ENCODE peak calls at places on chromosomes 2 and 18, in eight cellular contexts. I, A, O, U, Z, X, N and V are unnamed samples.

GRCh38 chr2:140356697-140357096 is 1576.5 kb upstream of the NXPH2 start:
- DNase-seq in U (no peak), A (no peak), N (no peak), X (no peak), O (no peak), I (no peak), Z (no peak), V (no peak)

GRCh38 chr2:69578201-69578555 is 65.4 kb downstream of the AAK1 start:
- DNase-seq in Z (no peak), A (no peak), X (no peak), I (no peak), O (no peak), U (no peak), N (peak), V (no peak)

GRCh38 chr2:61493523-61493942 is 22.6 kb upstream of the USP34 start:
- DNase-seq in U (no peak), O (no peak), I (no peak), A (no peak), X (no peak), Z (no peak), N (no peak), V (no peak)

GRCh38 chr2:226131299-226131784 is 668.3 kb downstream of the IRS1 start:
- DNase-seq in Z (no peak), I (no peak), U (no peak), O (no peak), A (no peak), X (no peak), N (peak), V (no peak)

GRCh38 chr2:10741139-10741538 is 19.7 kb downstream of the ATP6V1C2 start:
- DNase-seq in X (no peak), U (no peak), Z (no peak), O (no peak), A (no peak), N (no peak), I (no peak), V (no peak)

GRCh38 chr2:105376010-105376409 is 22.8 kb downstream of the FHL2 start:
- DNase-seq in N (peak), I (no peak), A (no peak), Z (no peak), U (no peak), O (no peak), X (no peak), V (no peak)

GRCh38 chr2:181876614-181877063 is 14.9 kb upstream of the ITPRID2 start:
- DNase-seq in O (no peak), A (no peak), I (peak), N (no peak), U (peak), Z (no peak), X (no peak), V (no peak)

GRCh38 chr2:19073522-19073921 is 284.9 kb downstream of the OSR1 start:
- DNase-seq in U (peak), O (no peak), Z (peak), X (no peak), I (no peak), A (no peak), N (peak), V (no peak)

GRCh38 chr2:147860009-147860408 is 15.2 kb downstream of the ACVR2A start:
- DNase-seq in O (no peak), I (no peak), X (no peak), Z (no peak), U (no peak), N (no peak), A (no peak), V (no peak)

GRCh38 chr2:112216158-112216557 is 38.7 kb downstream of the ZC3H8 start:
- DNase-seq in Z (no peak), A (no peak), I (peak), N (no peak), X (no peak), O (no peak), U (no peak), V (no peak)

GRCh38 chr18:74353169-74353775 is 37.6 kb downstream of the C18orf63 start:
- DNase-seq in X (peak), O (peak), U (peak), N (peak), A (peak), I (peak), Z (no peak), V (peak)

GRCh38 chr2:233336541-233336940 is 17.8 kb upstream of the DGKD start:
- DNase-seq in U (no peak), Z (no peak), N (no peak), O (no peak), I (no peak), A (no peak), X (no peak), V (no peak)

GRCh38 chr18:35176925-35177324 is 63.9 kb upstream of the ZNF397 start:
- DNase-seq in O (no peak), A (no peak), X (no peak), N (no peak), U (no peak), Z (no peak), I (no peak), V (no peak)

GRCh38 chr18:35174093-35174731 is 66.6 kb upstream of the ZNF397 start:
- DNase-seq in A (no peak), I (peak), O (no peak), U (no peak), Z (no peak), N (no peak), X (no peak), V (no peak)

GRCh38 chr18:35172009-35172408 is 68.8 kb upstream of the ZNF397 start:
- DNase-seq in Z (no peak), X (no peak), O (no peak), A (no peak), I (no peak), U (no peak), N (no peak), V (no peak)

GRCh38 chr18:35172451-35173035 is 68.3 kb upstream of the ZNF397 start:
- DNase-seq in U (no peak), I (no peak), A (no peak), Z (no peak), N (no peak), O (no peak), X (no peak), V (no peak)

DNA sequence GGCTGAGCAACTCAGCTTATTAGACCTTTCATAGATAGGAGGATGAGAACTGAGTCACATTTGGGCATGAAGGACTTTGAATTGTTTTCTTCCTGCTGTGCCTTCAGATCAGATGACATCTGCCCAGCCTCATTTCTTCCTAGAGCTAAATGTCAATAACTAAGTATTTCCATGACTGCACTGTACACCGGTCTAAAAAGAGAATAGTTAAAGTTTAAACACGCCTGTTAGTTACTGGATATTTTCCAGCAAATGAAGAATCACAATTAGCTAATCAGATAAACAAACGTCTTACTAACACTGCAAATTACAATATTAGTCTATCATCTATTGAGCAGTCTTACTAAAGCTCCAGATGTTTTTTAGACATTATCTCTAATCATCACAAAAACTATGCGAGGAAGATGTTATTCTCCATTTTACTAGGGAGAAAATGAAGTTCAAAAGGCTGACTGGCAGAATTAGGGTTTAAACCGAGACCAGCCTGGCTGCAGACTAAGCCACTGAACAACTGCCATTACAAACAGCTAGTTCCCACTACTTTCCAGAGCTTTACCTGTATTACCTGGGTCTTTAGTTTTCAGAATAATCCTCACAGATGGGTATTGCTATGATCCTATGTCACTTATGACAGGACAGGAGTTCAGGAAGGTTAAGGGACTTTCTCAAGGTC is 69.4 kb upstream of the ZNF397 start:
- DNase-seq in O (no peak), A (no peak), X (no peak), U (peak), I (no peak), N (no peak), Z (no peak), V (no peak)
- H3K27ac ChIP-seq in O (no peak), A (peak), X (no peak), U (peak), I (no peak), N (no peak), Z (no peak), V (no peak)

GRCh38 chr2:151292546-151292945 is 3.1 kb upstream of the NMI start:
- DNase-seq in U (no peak), X (no peak), O (no peak), I (no peak), N (no peak), A (no peak), Z (no peak), V (no peak)

GRCh38 chr2:151299940-151300539 is 10.6 kb upstream of the NMI start:
- DNase-seq in A (no peak), I (no peak), Z (no peak), N (no peak), O (no peak), X (no peak), U (no peak), V (no peak)

GRCh38 chr2:151302879-151303278 is 13.4 kb upstream of the NMI start:
- DNase-seq in I (peak), X (no peak), Z (no peak), U (peak), A (no peak), N (no peak), O (no peak), V (no peak)

GRCh38 chr2:151302286-151302878 is 12.9 kb upstream of the NMI start:
- DNase-seq in N (no peak), U (no peak), O (no peak), A (no peak), I (no peak), Z (no peak), X (no peak), V (no peak)

GRCh38 chr2:151297882-151298281 is 8.4 kb upstream of the NMI start:
- DNase-seq in O (no peak), A (no peak), X (no peak), U (no peak), I (no peak), N (no peak), Z (no peak), V (no peak)
- H3K27ac ChIP-seq in O (no peak), A (no peak), X (no peak), U (no peak), I (no peak), N (no peak), Z (peak), V (no peak)

GRCh38 chr2:240995041-240995960 is 3.1 kb upstream of the SNED1 start:
- DNase-seq in O (no peak), A (no peak), X (no peak), I (no peak), N (no peak), Z (no peak), U (no peak), V (peak)
- H3K27ac ChIP-seq in O (no peak), A (no peak), X (no peak), I (no peak), N (peak), Z (peak), U (no peak), V (peak)

GRCh38 chr2:169822785-169823392 is 1.8 kb downstream of the METTL5 start:
- DNase-seq in I (peak), A (no peak), U (no peak), X (no peak), O (no peak), N (no peak), Z (no peak), V (no peak)
- H3K27ac ChIP-seq in I (peak), A (no peak), U (no peak), X (no peak), O (no peak), N (peak), Z (no peak), V (peak)

GRCh38 chr2:66702251-66702745 is 267.4 kb downstream of the MEIS1 start:
- DNase-seq in X (no peak), O (no peak), U (peak), I (no peak), Z (no peak), A (no peak), N (no peak), V (no peak)
- H3K27ac ChIP-seq in X (no peak), O (no peak), U (peak), I (no peak), Z (no peak), A (no peak), N (no peak), V (no peak)

GRCh38 chr2:195533771-195534642 is 123.0 kb upstream of the SLC39A10 start:
- DNase-seq in O (peak), U (peak), A (peak), I (peak), N (peak), Z (no peak), X (no peak), V (peak)

GRCh38 chr2:195535911-195536522 is 121.0 kb upstream of the SLC39A10 start:
- DNase-seq in X (no peak), I (peak), A (no peak), N (peak), Z (no peak), U (no peak), O (peak), V (no peak)

GRCh38 chr2:195532255-195532627 is 124.8 kb upstream of the SLC39A10 start:
- DNase-seq in I (no peak), Z (no peak), O (no peak), U (no peak), N (no peak), X (no peak), A (no peak), V (no peak)

GRCh38 chr2:195531754-195532153 is 125.3 kb upstream of the SLC39A10 start:
- DNase-seq in I (no peak), U (no peak), X (no peak), Z (no peak), N (no peak), O (no peak), A (no peak), V (no peak)

DNA sequence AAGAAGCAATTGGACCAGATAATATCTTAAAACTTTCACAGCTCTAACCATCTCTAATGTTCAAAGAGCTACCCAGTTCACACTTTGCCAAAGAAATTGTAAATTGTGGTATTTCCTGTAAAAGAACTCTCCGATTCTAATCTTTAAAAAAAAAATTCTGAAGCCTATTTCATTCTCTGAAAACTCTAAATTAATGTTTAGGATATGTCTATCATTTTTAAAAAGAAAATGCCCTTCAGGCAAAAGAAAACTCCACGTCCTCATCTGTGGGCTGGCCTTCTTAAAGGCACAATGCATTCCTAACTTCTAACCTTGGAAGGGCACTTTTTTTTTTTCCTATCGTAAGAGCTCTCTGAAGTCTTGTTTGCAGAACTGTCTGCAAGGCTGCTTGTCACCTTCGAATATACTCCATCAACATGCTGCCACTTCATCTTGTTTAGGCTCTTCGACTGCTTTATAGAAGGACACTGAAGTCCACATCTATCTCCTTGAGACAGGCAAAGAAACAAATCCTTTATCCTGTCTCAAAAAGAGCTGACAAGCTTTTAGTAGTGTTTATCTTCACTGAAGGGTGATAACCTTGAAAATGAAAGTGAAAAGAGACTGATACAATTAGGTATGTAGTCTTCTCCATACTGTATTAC is 124.3 kb upstream of the SLC39A10 start:
- DNase-seq in Z (no peak), A (no peak), U (no peak), I (peak), N (no peak), X (no peak), O (no peak), V (no peak)
- H3K27ac ChIP-seq in Z (no peak), A (no peak), U (no peak), I (peak), N (no peak), X (no peak), O (no peak), V (peak)

GRCh38 chr2:36706021-36706328 is 9.5 kb downstream of the VIT start:
- DNase-seq in Z (no peak), N (peak), O (no peak), I (no peak), X (no peak), A (no peak), U (no peak), V (no peak)

GRCh38 chr2:36708119-36708741 is 11.7 kb downstream of the VIT start:
- DNase-seq in N (peak), I (no peak), Z (no peak), U (no peak), X (no peak), O (no peak), A (no peak), V (peak)

GRCh38 chr2:36707050-36707449 is 10.5 kb downstream of the VIT start:
- DNase-seq in A (no peak), N (peak), O (no peak), Z (no peak), I (peak), U (peak), X (no peak), V (no peak)

GRCh38 chr2:36705326-36706020 is 9.0 kb downstream of the VIT start:
- DNase-seq in X (no peak), O (no peak), I (no peak), N (no peak), A (no peak), Z (no peak), U (no peak), V (no peak)

DNA sequence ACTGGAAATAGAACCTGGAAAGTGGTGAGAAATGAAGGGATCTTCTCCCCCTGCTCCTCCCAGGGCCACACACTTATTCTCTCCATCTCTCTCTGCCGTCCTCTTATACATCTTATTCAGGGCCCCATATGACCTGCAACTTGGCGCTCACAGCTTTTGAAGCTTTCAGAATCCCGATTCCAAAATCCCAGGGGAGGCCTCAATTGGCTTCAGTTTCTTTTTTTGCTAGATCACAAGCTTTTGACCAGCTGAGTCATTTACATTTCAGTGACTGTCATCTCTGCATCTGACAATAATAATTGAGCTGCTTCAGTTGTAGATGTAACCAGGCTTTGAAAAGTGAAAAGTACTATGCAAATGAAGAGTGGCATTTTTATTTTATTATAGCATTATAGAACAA is 9.9 kb downstream of the VIT start:
- DNase-seq in N (no peak), I (no peak), O (no peak), Z (no peak), X (no peak), U (no peak), A (no peak), V (no peak)
- H3K27ac ChIP-seq in N (peak), I (no peak), O (no peak), Z (no peak), X (no peak), U (no peak), A (no peak), V (no peak)

GRCh38 chr18:78812067-78812466 is 167.6 kb upstream of the SALL3 start:
- DNase-seq in X (no peak), A (no peak), N (no peak), Z (no peak), I (no peak), U (no peak), O (no peak), V (no peak)

GRCh38 chr18:78813156-78813555 is 166.5 kb upstream of the SALL3 start:
- DNase-seq in I (no peak), Z (peak), U (no peak), A (no peak), N (no peak), O (no peak), X (no peak), V (no peak)

GRCh38 chr18:78814766-78815165 is 164.9 kb upstream of the SALL3 start:
- DNase-seq in N (no peak), I (no peak), U (no peak), O (peak), X (no peak), A (no peak), Z (no peak), V (no peak)

GRCh38 chr18:78814321-78814720 is 165.3 kb upstream of the SALL3 start:
- DNase-seq in Z (no peak), X (no peak), U (peak), O (peak), I (no peak), N (no peak), A (no peak), V (no peak)

GRCh38 chr18:78813898-78814297 is 165.7 kb upstream of the SALL3 start:
- DNase-seq in O (no peak), X (no peak), U (no peak), Z (no peak), A (no peak), N (no peak), I (no peak), V (no peak)
- H3K27ac ChIP-seq in O (no peak), X (no peak), U (no peak), Z (no peak), A (no peak), N (no peak), I (no peak), V (no peak)

DNA sequence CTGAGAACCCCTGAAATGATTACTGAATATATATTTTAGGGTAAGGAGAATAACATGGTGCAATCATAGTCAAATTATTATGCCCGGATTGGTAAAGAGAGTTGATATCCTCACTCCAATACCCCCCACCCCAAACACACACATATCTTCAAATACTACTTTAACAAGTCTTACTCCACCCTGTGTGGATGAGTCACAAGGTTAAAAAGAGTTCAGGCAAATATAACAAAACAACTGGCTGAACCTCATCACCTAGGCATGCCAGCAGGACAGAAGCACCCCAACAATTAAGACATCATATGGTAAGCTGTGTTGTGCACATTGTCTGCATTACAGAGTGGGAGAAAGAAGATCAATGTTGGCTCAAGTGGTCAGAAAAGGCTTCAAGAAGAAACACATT is 857.4 kb downstream of the TDRD15 start:
- DNase-seq in U (no peak), A (no peak), N (no peak), O (no peak), X (no peak), I (no peak), Z (no peak), V (no peak)
- H3K27ac ChIP-seq in U (no peak), A (no peak), N (no peak), O (no peak), X (no peak), I (no peak), Z (no peak), V (no peak)

GRCh38 chr18:10518595-10519273 is 7.1 kb upstream of the NAPG start:
- DNase-seq in O (no peak), X (no peak), U (peak), Z (no peak), A (no peak), I (peak), N (peak), V (peak)

GRCh38 chr18:10514082-10514481 is 11.7 kb upstream of the NAPG start:
- DNase-seq in I (no peak), X (no peak), A (no peak), O (no peak), U (no peak), N (peak), Z (no peak), V (peak)

GRCh38 chr18:10514621-10515020 is 11.2 kb upstream of the NAPG start:
- DNase-seq in Z (no peak), I (no peak), N (no peak), X (no peak), O (no peak), U (no peak), A (no peak), V (no peak)

GRCh38 chr18:10516078-10516477 is 9.7 kb upstream of the NAPG start:
- DNase-seq in A (no peak), Z (no peak), I (no peak), X (no peak), N (no peak), O (no peak), U (no peak), V (no peak)

DNA sequence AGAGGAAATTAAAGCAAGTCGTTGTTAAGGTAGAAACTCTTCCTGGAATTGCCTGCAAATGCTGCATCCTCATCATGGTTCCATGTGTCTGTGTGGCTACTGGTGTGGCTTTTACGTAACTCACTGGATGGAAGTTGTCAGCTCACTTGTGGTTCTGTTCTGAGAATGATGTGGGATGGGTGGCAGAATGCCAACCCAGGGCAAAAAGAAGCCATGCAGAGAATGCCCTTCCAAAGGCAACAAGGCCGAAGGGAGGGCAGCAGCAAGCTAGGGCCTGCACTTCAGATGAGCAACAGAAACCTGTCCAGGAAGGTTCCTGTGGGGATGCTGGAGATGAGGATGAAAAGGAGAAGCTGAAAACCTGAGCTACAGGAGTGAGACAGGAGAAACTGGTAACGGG is 10.4 kb upstream of the NAPG start:
- DNase-seq in A (no peak), I (no peak), U (no peak), Z (no peak), X (no peak), N (no peak), O (no peak), V (no peak)
- H3K27ac ChIP-seq in A (no peak), I (no peak), U (no peak), Z (no peak), X (no peak), N (no peak), O (no peak), V (peak)